ENCODE peak calls at places on chromosome 20, in five cellular contexts. S is IMR-90; N is sciatic nerve; V is effector memory CD8-positive, alpha-beta T cell; C is mucosa of descending colon. D is an unnamed sample.

GRCh38 chr20:59007758-59008511 is 881 bp upstream of the CTSZ start:
- ATAC-seq in S (no peak), N (peak), V (no peak), C (no peak), D (no peak)

GRCh38 chr20:39052676-39053075 is 90.5 kb downstream of the DHX35 start:
- ATAC-seq in S (no peak), N (no peak), V (no peak), C (no peak), D (no peak)

GRCh38 chr20:9514461-9515210 is at the start of gene LAMP5:
- ATAC-seq in S (peak), N (peak), V (no peak), C (peak), D (peak)

GRCh38 chr20:31608256-31608980 is 3.3 kb downstream of the ID1 start:
- ATAC-seq in S (no peak), N (peak), V (no peak), C (peak), D (peak)

GRCh38 chr20:45970646-45971424 is 1.2 kb downstream of the ZNF335 start:
- ATAC-seq in S (no peak), N (peak), V (peak), C (peak), D (peak)

GRCh38 chr20:33460711-33461110 is 17.1 kb upstream of the SNTA1 start:
- ATAC-seq in S (no peak), N (no peak), V (no peak), C (peak), D (no peak)

GRCh38 chr20:44642203-44643153 is 9.0 kb downstream of the ADA start:
- ATAC-seq in S (peak), N (peak), V (peak), C (peak), D (peak)

GRCh38 chr20:4835244-4836177 is 113.8 kb downstream of the PRND start:
- ATAC-seq in S (peak), N (peak), V (no peak), C (peak), D (no peak)

GRCh38 chr20:63957690-63958441 is 1.6 kb upstream of the UCKL1 start:
- ATAC-seq in S (no peak), N (peak), V (no peak), C (peak), D (no peak)

GRCh38 chr20:62337558-62338293 is 29.4 kb downstream of the LAMA5 start:
- ATAC-seq in S (no peak), N (peak), V (peak), C (peak), D (no peak)

GRCh38 chr20:35093245-35093884 is 758 bp upstream of the TRPC4AP start:
- ATAC-seq in S (peak), N (no peak), V (no peak), C (no peak), D (no peak)

GRCh38 chr20:31908016-31908415 is 37.6 kb downstream of the TTLL9 start:
- ATAC-seq in S (no peak), N (no peak), V (peak), C (no peak), D (no peak)

GRCh38 chr20:47438464-47439381 is 63.0 kb upstream of the NCOA3 start:
- ATAC-seq in S (no peak), N (peak), V (peak), C (peak), D (no peak)

GRCh38 chr20:37945034-37945660 is 42.2 kb downstream of the VSTM2L start:
- ATAC-seq in S (no peak), N (no peak), V (no peak), C (no peak), D (no peak)

GRCh38 chr20:62354811-62355341 is 12.2 kb downstream of the LAMA5 start:
- ATAC-seq in S (no peak), N (no peak), V (no peak), C (no peak), D (no peak)

GRCh38 chr20:62575976-62576722 is 66.2 kb upstream of the SLCO4A1 start:
- ATAC-seq in S (no peak), N (no peak), V (no peak), C (no peak), D (no peak)

GRCh38 chr20:63696311-63696627 is 183 bp upstream of the TNFRSF6B start:
- ATAC-seq in S (no peak), N (no peak), V (peak), C (peak), D (peak)

GRCh38 chr20:24491043-24491756 is 21.8 kb downstream of the SYNDIG1 start:
- ATAC-seq in S (no peak), N (no peak), V (no peak), C (no peak), D (no peak)

GRCh38 chr20:61608275-61609085 is 356.4 kb downstream of the CDH4 start:
- ATAC-seq in S (peak), N (no peak), V (no peak), C (no peak), D (no peak)